ENCODE peak calls at places on chromosomes 7 and 10, in six cellular contexts. V is HTR-8/SVneo, O is cardiac septum, F is NCI-H2081, A is H1, X is adrenal gland. K is an unnamed sample.

GRCh38 chr7:137992042-137992737 is 9.7 kb downstream of the CREB3L2 start:
- DNase-seq in F (no peak), X (no peak), A (no peak), V (no peak), O (no peak), K (peak)

GRCh38 chr7:150371996-150372270 is 3.3 kb downstream of the REPIN1 start:
- DNase-seq in X (no peak), A (no peak), F (no peak), O (no peak), V (no peak), K (peak)

GRCh38 chr10:33337335-33337854 is 2.9 kb upstream of the NRP1 start:
- DNase-seq in X (peak), F (no peak), O (no peak), V (peak), A (no peak), K (no peak)

GRCh38 chr10:76469675-76470074 is 1038.3 kb downstream of the LRMDA start:
- DNase-seq in V (no peak), F (no peak), O (no peak), A (no peak), X (no peak), K (no peak)

GRCh38 chr10:90969947-90970673 is 49.2 kb upstream of the ANKRD1 start:
- DNase-seq in X (no peak), O (no peak), A (peak), F (no peak), V (no peak), K (no peak)

GRCh38 chr7:158301221-158301620 is 286.4 kb downstream of the PTPRN2 start:
- DNase-seq in V (no peak), F (no peak), O (no peak), X (no peak), A (peak), K (no peak)

GRCh38 chr10:26445411-26446031 is 7.4 kb downstream of the APBB1IP start:
- DNase-seq in X (no peak), O (no peak), V (no peak), F (no peak), A (no peak), K (no peak)

GRCh38 chr7:128591705-128592104 is 80.4 kb upstream of the GARIN1A start:
- DNase-seq in X (no peak), V (no peak), O (no peak), F (no peak), A (no peak), K (no peak)